ENCODE peak calls at places on chromosome 3, in four cellular contexts. One of them, this sample, is unnamed.
A peak's percentile ranks its signal among the peaks of the same experiment; 100 is the strongest.

GRCh38 chr3:189493271-189493670 is 137.9 kb upstream of the TP63 start:
- DNase-seq in retina: no peak
- DNase-seq in Caco-2: no peak
- DNase-seq in M059J: no peak
- DNase-seq in this sample: no peak

GRCh38 chr3:57852896-57853295 is 96.8 kb downstream of the SLMAP start:
- DNase-seq in retina: no peak
- DNase-seq in Caco-2: no peak
- DNase-seq in M059J: peak; percentile 14
- DNase-seq in this sample: no peak

GRCh38 chr3:54865316-54865715 is 62.5 kb downstream of the LRTM1 start:
- DNase-seq in retina: no peak
- DNase-seq in Caco-2: no peak
- DNase-seq in M059J: no peak
- DNase-seq in this sample: no peak

GRCh38 chr3:57160046-57160730 is 5.0 kb downstream of the IL17RD start:
- DNase-seq in retina: no peak
- DNase-seq in Caco-2: no peak
- DNase-seq in M059J: no peak
- DNase-seq in this sample: no peak

GRCh38 chr3:135558150-135558549 is 407.4 kb upstream of the PPP2R3A start:
- DNase-seq in retina: no peak
- DNase-seq in Caco-2: no peak
- DNase-seq in M059J: no peak
- DNase-seq in this sample: no peak

GRCh38 chr3:58059349-58060321 is 51.4 kb downstream of the FLNB start:
- DNase-seq in retina: no peak
- DNase-seq in Caco-2: peak; percentile 94
- DNase-seq in M059J: peak; percentile 87
- DNase-seq in this sample: no peak

GRCh38 chr3:190853464-190853863 is 9.0 kb downstream of the GMNC start:
- DNase-seq in retina: no peak
- DNase-seq in Caco-2: no peak
- DNase-seq in M059J: no peak
- DNase-seq in this sample: no peak

GRCh38 chr3:112671930-112672715 is 31.2 kb upstream of the CCDC80 start:
- DNase-seq in retina: no peak
- DNase-seq in Caco-2: no peak
- DNase-seq in M059J: peak; percentile 98
- DNase-seq in this sample: no peak

GRCh38 chr3:143167956-143168355 is 48.4 kb downstream of the CHST2 start:
- DNase-seq in retina: no peak
- DNase-seq in Caco-2: no peak
- DNase-seq in M059J: peak; percentile 12
- DNase-seq in this sample: no peak

GRCh38 chr3:73294532-73294931 is 233.1 kb downstream of the EBLN2 start:
- DNase-seq in retina: no peak
- DNase-seq in Caco-2: no peak
- DNase-seq in M059J: no peak
- DNase-seq in this sample: no peak